ENCODE peak calls at places on chromosome 20, in five cellular contexts. X, T, Y, J and E are unnamed samples.

GRCh38 chr20:58584881-58585752 is 66.0 kb upstream of the STX16 start:
- DNase-seq in T (no peak), Y (no peak), J (peak; percentile 53), X (no peak), E (no peak)

GRCh38 chr20:35008411-35009342 is 53.0 kb downstream of the MYH7B start:
- DNase-seq in J (peak; percentile 57), X (no peak), Y (peak; percentile 65), T (no peak), E (peak; percentile 11)

GRCh38 chr20:58690851-58691250 is 1.7 kb upstream of the NPEPL1 start:
- DNase-seq in J (peak; percentile 81), Y (peak; percentile 24), X (peak; percentile 19), T (no peak), E (no peak)

GRCh38 chr20:57547250-57547649 is 13.7 kb upstream of the PCK1 start:
- DNase-seq in Y (no peak), T (no peak), X (no peak), J (no peak), E (no peak)

GRCh38 chr20:35279533-35280174 is 1.7 kb upstream of the MMP24OS start:
- DNase-seq in Y (no peak), X (no peak), J (peak; percentile 75), T (no peak), E (no peak)

GRCh38 chr20:21398109-21398480 is 769 bp upstream of the NKX2-4 start:
- DNase-seq in X (no peak), Y (no peak), J (peak; percentile 39), T (no peak), E (no peak)

GRCh38 chr20:45085867-45086266 is 15.1 kb downstream of the KCNS1 start:
- DNase-seq in Y (no peak), T (no peak), J (no peak), X (no peak), E (no peak)

GRCh38 chr20:14197097-14197496 is 140.3 kb downstream of the FLRT3 start:
- DNase-seq in Y (no peak), T (no peak), X (peak; percentile 26), J (peak; percentile 48), E (peak; percentile 1)

GRCh38 chr20:50523552-50524167 is 13.5 kb downstream of the PTPN1 start:
- DNase-seq in T (no peak), Y (no peak), J (no peak), X (no peak), E (no peak)

GRCh38 chr20:13545755-13546154 is 93.0 kb downstream of the TASP1 start:
- DNase-seq in T (no peak), J (no peak), X (no peak), Y (no peak), E (peak; percentile 58)

GRCh38 chr20:36975085-36975829 is 23.7 kb upstream of the SAMHD1 start:
- DNase-seq in T (no peak), X (no peak), J (no peak), Y (no peak), E (no peak)

GRCh38 chr20:34302312-34302722 is 838 bp downstream of the AHCY start:
- DNase-seq in X (peak; percentile 27), T (no peak), Y (no peak), J (no peak), E (no peak)

GRCh38 chr20:50724851-50725721 is 6.3 kb upstream of the PARD6B start:
- DNase-seq in X (peak; percentile 98), Y (peak; percentile 41), T (peak; percentile 88), J (peak; percentile 97), E (peak; percentile 86)

GRCh38 chr20:37490670-37491350 is 30.2 kb upstream of the NNAT start:
- DNase-seq in J (no peak), Y (no peak), X (no peak), T (no peak), E (no peak)

GRCh38 chr20:50758992-50759391 is 27.6 kb downstream of the PARD6B start:
- DNase-seq in X (no peak), Y (no peak), T (no peak), J (no peak), E (no peak)

GRCh38 chr20:50085481-50086365 is 27.2 kb downstream of the UBE2V1 start:
- DNase-seq in X (peak; percentile 49), J (peak; percentile 86), Y (no peak), T (peak; percentile 43), E (no peak)

GRCh38 chr20:57627972-57628650 is 7.9 kb upstream of the ZBP1 start:
- DNase-seq in Y (no peak), J (no peak), T (no peak), X (peak; percentile 19), E (peak; percentile 10)

GRCh38 chr20:10171864-10172751 is 46.5 kb upstream of the SNAP25 start:
- DNase-seq in T (peak; percentile 35), J (peak; percentile 91), X (peak; percentile 4), Y (peak; percentile 73), E (no peak)

DNA sequence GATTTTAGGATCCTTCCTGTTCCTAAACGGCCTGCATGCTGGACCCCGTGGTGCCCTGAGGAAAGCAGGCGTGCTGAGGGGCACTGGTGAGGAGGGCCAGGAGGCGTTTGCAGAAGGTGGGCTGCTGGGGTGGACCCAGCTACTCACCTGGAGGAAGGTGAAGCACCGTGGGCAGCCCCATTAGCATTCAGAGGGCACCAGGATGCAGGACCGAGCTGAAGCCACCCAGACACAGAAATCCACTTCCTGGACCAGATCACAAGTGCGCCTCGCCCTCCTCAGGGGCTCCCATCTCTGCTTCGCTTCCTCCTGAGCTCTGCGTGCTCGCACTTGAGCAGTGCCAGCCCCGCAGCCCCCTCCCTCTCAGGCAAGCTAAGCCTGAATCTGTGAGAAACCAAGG is 187.0 kb downstream of the SYNDIG1 start:
- DNase-seq in J (no peak), Y (no peak), X (no peak), T (no peak), E (no peak)
- TF ChIP-seq CTCF in J (no peak), Y (no peak), X (no peak), T (no peak), E (no peak)

GRCh38 chr20:11403711-11404110 is 514.0 kb upstream of the BTBD3 start:
- DNase-seq in Y (no peak), T (no peak), X (peak; percentile 59), J (no peak), E (no peak)

GRCh38 chr20:11411765-11412164 is 505.9 kb upstream of the BTBD3 start:
- DNase-seq in Y (no peak), J (no peak), X (no peak), T (no peak), E (no peak)

DNA sequence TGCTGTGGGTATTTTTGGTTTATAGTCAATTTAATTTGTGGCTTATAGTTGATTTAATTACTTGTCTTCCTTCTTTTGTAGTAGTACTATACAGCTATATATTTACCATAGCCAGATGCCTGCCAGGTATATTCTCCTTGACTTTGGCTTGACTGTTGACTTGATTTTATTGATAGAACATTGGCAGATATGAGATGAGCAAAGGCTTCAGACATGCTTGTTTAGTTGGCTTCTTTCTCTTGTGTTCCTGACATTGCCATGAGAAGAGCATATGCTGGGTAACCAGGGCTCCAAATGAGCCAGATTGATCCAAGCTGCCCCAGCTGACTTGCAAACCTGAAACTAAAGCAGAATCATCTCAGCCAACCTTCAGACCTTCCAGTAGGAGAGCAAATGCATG is 508.2 kb upstream of the BTBD3 start:
- DNase-seq in T (no peak), Y (no peak), J (no peak), X (no peak), E (no peak)
- H3K4me3 ChIP-seq in T (no peak overlapping the region), Y (no peak overlapping the region), J (no peak overlapping the region), X (no peak overlapping the region), E (no peak overlapping the region)

GRCh38 chr20:32207626-32208498 is at the start of the genes PLAGL2 and POFUT1:
- DNase-seq in T (peak; percentile 94), J (peak; percentile 100), X (peak; percentile 65), Y (peak; percentile 94), E (peak; percentile 18)
- TF ChIP-seq CTCF in T (no peak), J (no peak), X (no peak), Y (no peak), E (peak; percentile 15)

GRCh38 chr20:42531675-42531985 is 658.1 kb downstream of the PTPRT start:
- DNase-seq in J (no peak), T (no peak), Y (no peak), X (no peak), E (no peak)

GRCh38 chr20:42530855-42531674 is 658.6 kb downstream of the PTPRT start:
- DNase-seq in Y (no peak), J (peak; percentile 25), T (peak; percentile 1), X (no peak), E (no peak)
- H3K4me3 ChIP-seq in Y (no peak overlapping the region), J (no peak overlapping the region), T (no peak overlapping the region), X (no peak overlapping the region), E (no peak overlapping the region)

DNA sequence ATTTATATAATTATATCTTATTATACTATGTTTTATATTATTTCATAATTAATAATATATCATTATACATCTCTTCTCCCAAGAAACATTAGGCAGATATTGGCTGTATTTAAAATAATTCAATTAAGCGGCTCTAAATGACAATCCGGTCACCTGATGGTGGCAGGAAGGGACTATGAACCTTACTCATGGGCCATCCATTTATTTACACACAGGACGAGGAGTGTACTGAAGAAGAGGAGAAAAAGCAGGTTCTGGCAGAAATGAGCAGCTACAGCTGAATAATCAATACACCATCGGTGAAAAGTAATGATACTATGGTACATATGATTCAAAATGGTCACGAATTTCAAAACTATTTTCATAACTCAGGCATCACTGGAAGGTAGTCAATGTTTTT is 277.7 kb downstream of the KIF16B start:
- DNase-seq in X (no peak), Y (no peak), T (no peak), J (no peak), E (no peak)
- TF ChIP-seq CTCF in X (no peak), Y (no peak), T (no peak), J (no peak), E (no peak)

DNA sequence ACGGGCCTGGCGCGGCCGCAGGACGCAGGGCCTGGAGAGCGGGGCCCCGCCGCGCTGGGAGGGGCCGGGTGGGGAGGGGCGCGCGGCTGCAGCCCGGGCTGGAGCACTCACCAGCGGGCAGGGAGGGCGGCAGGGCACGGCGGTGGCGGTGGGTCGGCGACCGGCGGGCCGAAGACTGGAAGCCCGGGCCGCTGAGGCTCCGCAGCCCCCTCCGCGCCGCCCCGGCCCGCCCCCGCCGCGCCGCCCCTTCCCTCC is at the start of gene GATA5:
- DNase-seq in J (no peak), X (no peak), T (no peak), Y (no peak), E (no peak)
- H3K4me3 ChIP-seq in J (no peak within 1 kb of the TSS), X (no peak within 1 kb of the TSS), T (no peak within 1 kb of the TSS), Y (peak within 1 kb of the TSS; percentile 59), E (no peak within 1 kb of the TSS)